ENCODE peak calls at places on chromosomes 13 and 19, in four cellular contexts. H, S, B and N are unnamed samples.

GRCh38 chr19:19021115-19021514 is 12.2 kb downstream of the SUGP2 start:
- DNase-seq in H (peak; percentile 10), S (no peak), B (no peak), N (no peak)

GRCh38 chr13:39688699-39689405 is 33.4 kb downstream of the COG6 start:
- DNase-seq in H (peak; percentile 6), S (no peak), B (no peak), N (no peak)

GRCh38 chr13:19634129-19634740 is 776 bp downstream of the MPHOSPH8 start:
- DNase-seq in H (peak; percentile 39), S (no peak), B (peak; percentile 12), N (no peak)

GRCh38 chr19:41233748-41234240 is 14.8 kb downstream of the AXL start:
- DNase-seq in H (no peak), S (no peak), B (no peak), N (no peak)

GRCh38 chr19:46766569-46767317 is 20.5 kb upstream of the STRN4 start:
- DNase-seq in H (peak; percentile 23), S (peak; percentile 88), B (no peak), N (peak; percentile 6)

GRCh38 chr13:97344250-97345175 is 89.5 kb upstream of the RAP2A start:
- DNase-seq in H (peak; percentile 48), S (peak; percentile 80), B (peak; percentile 44), N (peak; percentile 42)

GRCh38 chr13:100156786-100157185 is 67.9 kb downstream of the PCCA start:
- DNase-seq in H (peak; percentile 91), S (no peak), B (no peak), N (no peak)

GRCh38 chr19:5654931-5655330 is 25.4 kb downstream of the MICOS13 start:
- DNase-seq in H (no peak), S (peak; percentile 34), B (no peak), N (no peak)

GRCh38 chr19:58086825-58087710 is 11.0 kb downstream of the ZSCAN18 start:
- DNase-seq in H (no peak), S (no peak), B (no peak), N (no peak)

GRCh38 chr19:48111280-48111679 is 663 bp upstream of the PLA2G4C start:
- DNase-seq in H (no peak), S (no peak), B (no peak), N (no peak)

GRCh38 chr13:99655351-99656091 is 154.2 kb downstream of the TM9SF2 start:
- DNase-seq in H (peak; percentile 96), S (peak; percentile 73), B (no peak), N (no peak)

GRCh38 chr13:112791662-112792440 is 102.0 kb downstream of the ATP11A start:
- DNase-seq in H (no peak), S (no peak), B (peak; percentile 47), N (no peak)

GRCh38 chr13:39397866-39398265 is 205.1 kb downstream of the LHFPL6 start:
- DNase-seq in H (no peak), S (no peak), B (no peak), N (no peak)

GRCh38 chr19:18586311-18586710 is 2.3 kb upstream of the REX1BD start:
- DNase-seq in H (no peak), S (no peak), B (no peak), N (no peak)

GRCh38 chr13:20902438-20903163 is at the start of gene XPO4:
- DNase-seq in H (peak; percentile 73), S (peak; percentile 92), B (peak; percentile 67), N (peak; percentile 61)

GRCh38 chr13:44032801-44033200 is 153.1 kb downstream of the LACC1 start:
- DNase-seq in H (no peak), S (no peak), B (no peak), N (no peak)

GRCh38 chr13:42990147-42990990 is 1.7 kb downstream of the EPSTI1 start:
- DNase-seq in H (no peak), S (no peak), B (no peak), N (peak; percentile 94)

GRCh38 chr13:97000295-97000925 is 6.1 kb upstream of the OXGR1 start:
- DNase-seq in H (peak; percentile 50), S (no peak), B (no peak), N (no peak)

GRCh38 chr13:111958612-111959395 is 108.1 kb upstream of the SOX1 start:
- DNase-seq in H (no peak), S (peak; percentile 14), B (no peak), N (no peak)

GRCh38 chr19:19500975-19501644 is 14.2 kb downstream of the TSSK6 start:
- DNase-seq in H (no peak), S (no peak), B (no peak), N (no peak)